ENCODE peak calls at places on chromosomes 3 and 15, in eight cellular contexts. G, D, V, S, I, X, K and T are unnamed samples.

GRCh38 chr15:62896969-62897486 is 145.5 kb upstream of the TPM1 start:
- DNase-seq in I (no peak), S (no peak), G (no peak), K (peak), V (no peak), D (no peak), X (peak), T (peak)

GRCh38 chr3:152737021-152737908 is 97.7 kb upstream of the P2RY1 start:
- DNase-seq in S (no peak), K (no peak), I (no peak), D (no peak), X (no peak), V (no peak), G (no peak), T (peak)

GRCh38 chr3:52236424-52236886 is 2.5 kb downstream of the TWF2 start:
- DNase-seq in V (no peak), S (no peak), X (no peak), I (no peak), G (no peak), K (peak), D (no peak), T (no peak)

GRCh38 chr15:47265686-47266085 is 451.6 kb upstream of the SEMA6D start:
- DNase-seq in K (no peak), D (no peak), V (no peak), X (no peak), G (no peak), S (no peak), I (no peak), T (no peak)

GRCh38 chr3:14876942-14877341 is 58.2 kb downstream of the FGD5 start:
- DNase-seq in V (no peak), D (no peak), I (no peak), X (no peak), S (no peak), K (peak), G (no peak), T (no peak)

GRCh38 chr3:177554900-177555759 is 357.8 kb upstream of the TBL1XR1 start:
- DNase-seq in D (no peak), K (no peak), G (no peak), V (no peak), S (no peak), X (no peak), I (no peak), T (peak)

GRCh38 chr3:54856271-54856670 is 71.6 kb downstream of the LRTM1 start:
- DNase-seq in K (no peak), G (no peak), X (no peak), S (no peak), I (no peak), D (no peak), V (no peak), T (peak)

GRCh38 chr15:65033659-65034269 is 4.3 kb upstream of the MTFMT start:
- DNase-seq in D (no peak), V (no peak), G (no peak), I (no peak), X (peak), K (no peak), S (peak), T (peak)

GRCh38 chr15:99054025-99054387 is 46.4 kb upstream of the PGPEP1L start:
- DNase-seq in D (no peak), X (no peak), S (no peak), K (no peak), G (no peak), V (no peak), I (no peak), T (no peak)

GRCh38 chr15:45456212-45457106 is 66.1 kb downstream of the SLC30A4 start:
- DNase-seq in D (peak), S (peak), X (peak), K (no peak), G (peak), V (no peak), I (no peak), T (no peak)

GRCh38 chr3:190027116-190027515 is 93.6 kb downstream of the P3H2 start:
- DNase-seq in V (no peak), G (no peak), I (no peak), K (no peak), D (no peak), X (no peak), S (no peak), T (no peak)